ENCODE peak calls at places on chromosomes 13 and 19, in five cellular contexts. V is SK-N-MC, P is heart left ventricle, X is thyroid gland, D is left lung. O is an unnamed sample. For H3K36me3, the result is how much of the 10 kb centered on the place peaks cover.

GRCh38 chr13:87810920-87811344 is 139.8 kb downstream of the SLITRK5 start:
- DNase-seq in D (peak), P (no peak), X (no peak), V (no peak), O (no peak)

GRCh38 chr13:98343461-98343860 is 166.4 kb upstream of the RNF113B start:
- DNase-seq in D (no peak), V (no peak), P (no peak), X (no peak), O (no peak)

GRCh38 chr19:18373892-18374629 is 11.9 kb upstream of the GDF15 start:
- DNase-seq in X (peak), P (peak), D (peak), V (no peak), O (peak)

GRCh38 chr13:79528356-79528755 is 47.4 kb downstream of the NDFIP2 start:
- DNase-seq in D (no peak), X (no peak), P (no peak), V (no peak), O (no peak)

GRCh38 chr13:113857531-113858195 is 6.2 kb downstream of the GAS6 start:
- DNase-seq in P (no peak), V (no peak), X (no peak), D (no peak), O (no peak)

GRCh38 chr13:37640499-37640898 is 41.9 kb upstream of the POSTN start:
- DNase-seq in D (no peak), V (peak), P (no peak), X (no peak), O (no peak)

GRCh38 chr19:40403262-40403984 is 9.8 kb downstream of the PRX start:
- DNase-seq in P (peak), V (no peak), D (peak), X (peak), O (peak)

GRCh38 chr13:110128546-110128945 is 178.4 kb downstream of the COL4A1 start:
- DNase-seq in D (no peak), V (no peak), X (no peak), P (no peak), O (no peak)

GRCh38 chr19:33384983-33385382 is 11.5 kb downstream of the CEBPG start:
- DNase-seq in D (no peak), V (no peak), X (no peak), P (no peak), O (no peak)

GRCh38 chr13:36736119-36736726 is 62.4 kb downstream of the SERTM1 start:
- DNase-seq in V (peak), X (peak), P (peak), D (no peak), O (no peak)

GRCh38 chr13:76832258-76832988 is 53.8 kb downstream of the KCTD12 start:
- DNase-seq in P (no peak), X (no peak), D (no peak), V (no peak), O (no peak)

GRCh38 chr13:99432637-99433542 is 68.4 kb upstream of the TM9SF2 start:
- DNase-seq in P (peak), X (peak), V (no peak), D (peak), O (peak)

GRCh38 chr13:36706755-36707154 is 32.9 kb downstream of the SERTM1 start:
- DNase-seq in V (no peak), P (no peak), X (no peak), D (no peak), O (no peak)

GRCh38 chr19:50003254-50003788 is 21.9 kb downstream of the VRK3 start:
- DNase-seq in V (no peak), P (no peak), X (no peak), D (peak), O (no peak)

GRCh38 chr13:26929971-26930730 is 169.6 kb upstream of the GPR12 start:
- DNase-seq in X (peak), V (peak), P (peak), D (peak), O (peak)

GRCh38 chr19:33114302-33114701 is 17.6 kb upstream of the WDR88 start:
- DNase-seq in D (no peak), V (no peak), P (no peak), X (no peak), O (no peak)

GRCh38 chr13:27792393-27793218 is at the start of gene GSX1:
- DNase-seq in P (peak), D (peak), X (peak), V (no peak), O (peak)

GRCh38 chr13:75715598-75716523 is 79.7 kb downstream of the LMO7 start:
- DNase-seq in X (no peak), D (no peak), V (peak), P (no peak), O (no peak)

GRCh38 chr13:23450340-23451046 is 17.0 kb upstream of the SACS start:
- DNase-seq in P (no peak), V (no peak), D (no peak), X (no peak), O (no peak)

GRCh38 chr13:64239372-64239771 is 2823.7 kb upstream of the PCDH20 start:
- DNase-seq in V (peak), X (no peak), D (no peak), P (no peak), O (no peak)

GRCh38 chr19:3534375-3535234 is 4.4 kb upstream of the TEKTIP1 start:
- DNase-seq in V (no peak), X (no peak), P (no peak), D (no peak), O (no peak)

GRCh38 chr19:40735003-40735771 is 15.1 kb downstream of the ACTMAP start:
- DNase-seq in V (no peak), D (no peak), P (no peak), X (no peak), O (no peak)

GRCh38 chr19:3469638-3470499 is 10.5 kb downstream of the SMIM24 start:
- DNase-seq in X (no peak), V (no peak), D (no peak), P (no peak), O (no peak)

GRCh38 chr19:17743874-17744273 is 7.4 kb upstream of the FCHO1 start:
- DNase-seq in P (no peak), X (no peak), V (no peak), D (no peak), O (no peak)

GRCh38 chr19:48497728-48498575 is 13.7 kb downstream of the LMTK3 start:
- DNase-seq in D (no peak), V (no peak), P (no peak), X (no peak), O (no peak)

GRCh38 chr19:54415901-54416621 is 797 bp downstream of the TTYH1 start:
- DNase-seq in P (no peak), X (no peak), D (no peak), V (no peak), O (no peak)

GRCh38 chr19:13398780-13399726 is 107.2 kb downstream of the CACNA1A start:
- DNase-seq in X (no peak), P (peak), D (no peak), V (no peak), O (peak)

GRCh38 chr19:29415507-29415906 is 110.3 kb upstream of the VSTM2B start:
- DNase-seq in X (no peak), P (no peak), V (no peak), D (no peak), O (no peak)

GRCh38 chr19:38544569-38545315 is 73.0 kb downstream of the MAP4K1 start:
- DNase-seq in D (peak), V (peak), X (no peak), P (no peak), O (no peak)

GRCh38 chr19:49752701-49753100 is 10.4 kb downstream of the TSKS start:
- DNase-seq in D (no peak), P (no peak), V (no peak), X (no peak), O (no peak)

GRCh38 chr19:6372594-6373095 is at the start of gene ALKBH7:
- DNase-seq in P (peak), X (peak), V (peak), D (peak), O (peak)

GRCh38 chr13:48233097-48233885 is at the start of gene ITM2B:
- DNase-seq in X (peak), P (peak), D (peak), V (no peak), O (peak)

GRCh38 chr13:51101636-51102218 is 9.3 kb downstream of the C13orf42 start:
- DNase-seq in X (no peak), V (no peak), P (no peak), D (no peak), O (no peak)

GRCh38 chr19:31597616-31598015 is 248.4 kb upstream of the TSHZ3 start:
- DNase-seq in V (no peak), D (no peak), X (no peak), P (no peak), O (no peak)

GRCh38 chr19:19405919-19406877 is 723 bp downstream of the GATAD2A start:
- DNase-seq in P (peak), D (peak), X (peak), V (no peak), O (peak)

GRCh38 chr19:12272980-12273901 is 21.4 kb downstream of the ZNF44 start:
- DNase-seq in D (no peak), X (no peak), P (no peak), V (no peak), O (no peak)
- H3K36me3 ChIP-seq in D (half or more), X (under half), P (half or more), V (under half), O (half or more)

GRCh38 chr19:10460714-10461046 is 40.3 kb downstream of the PDE4A start:
- DNase-seq in V (no peak), X (no peak), D (no peak), P (no peak), O (no peak)

GRCh38 chr19:10464456-10464855 is 38.7 kb downstream of the KEAP1 start:
- DNase-seq in P (no peak), D (no peak), V (no peak), X (no peak), O (no peak)

GRCh38 chr19:10461047-10461949 is 41.0 kb downstream of the PDE4A start:
- DNase-seq in X (peak), D (peak), V (no peak), P (peak), O (peak)

GRCh38 chr19:10467104-10467706 is 36.0 kb downstream of the KEAP1 start:
- DNase-seq in D (no peak), P (no peak), X (no peak), V (no peak), O (no peak)

DNA sequence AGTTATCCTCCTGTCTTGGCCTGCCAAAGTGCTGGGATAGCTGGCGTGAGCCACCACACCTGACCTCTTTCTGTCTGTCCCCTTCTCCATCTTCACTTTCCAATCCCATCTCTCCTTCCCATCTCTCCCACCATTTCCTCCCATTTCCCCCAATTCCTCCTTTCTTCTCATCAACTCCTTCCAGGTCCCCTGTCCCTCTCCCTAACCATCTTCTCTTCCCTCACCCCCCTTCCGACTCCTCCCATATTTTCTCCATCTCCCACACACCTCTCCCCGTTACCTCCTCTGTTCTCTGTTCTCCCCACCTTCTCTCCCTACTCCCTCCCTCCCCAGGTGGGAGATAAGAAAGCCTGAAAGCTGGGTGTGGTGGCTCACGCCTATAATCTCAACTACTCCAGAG is 40.6 kb downstream of the KEAP1 start:
- DNase-seq in D (no peak), X (no peak), P (no peak), V (no peak), O (no peak)
- H3K36me3 ChIP-seq in D (half or more), X (under half), P (under half), V (under half), O (half or more)

GRCh38 chr19:46385636-46386035 is 27.7 kb downstream of the CCDC8 start:
- DNase-seq in P (no peak), X (peak), D (peak), V (no peak), O (no peak)
- H3K36me3 ChIP-seq in P (half or more), X (under half), D (half or more), V (half or more), O (half or more)

GRCh38 chr19:41902594-41902993 is 19.6 kb downstream of the ARHGEF1 start:
- DNase-seq in V (no peak), D (peak), X (no peak), P (no peak), O (no peak)

GRCh38 chr19:41904118-41904870 is 21.3 kb downstream of the ARHGEF1 start:
- DNase-seq in V (no peak), P (no peak), D (peak), X (no peak), O (no peak)

GRCh38 chr19:41901707-41902360 is 18.9 kb downstream of the ARHGEF1 start:
- DNase-seq in D (peak), P (no peak), V (no peak), X (no peak), O (no peak)

GRCh38 chr19:41905273-41906002 is 22.5 kb downstream of the ARHGEF1 start:
- DNase-seq in V (no peak), P (no peak), X (no peak), D (peak), O (no peak)

GRCh38 chr19:41903161-41903953 is 20.4 kb downstream of the ARHGEF1 start:
- DNase-seq in V (no peak), X (no peak), D (peak), P (no peak), O (no peak)
- H3K36me3 ChIP-seq in V (half or more), X (half or more), D (half or more), P (half or more), O (half or more)

GRCh38 chr19:52716578-52716977 is 18.3 kb downstream of the ZNF611 start:
- DNase-seq in P (no peak), X (no peak), V (no peak), D (no peak), O (no peak)
- H3K36me3 ChIP-seq in P (under half), X (under half), V (under half), D (half or more), O (under half)

DNA sequence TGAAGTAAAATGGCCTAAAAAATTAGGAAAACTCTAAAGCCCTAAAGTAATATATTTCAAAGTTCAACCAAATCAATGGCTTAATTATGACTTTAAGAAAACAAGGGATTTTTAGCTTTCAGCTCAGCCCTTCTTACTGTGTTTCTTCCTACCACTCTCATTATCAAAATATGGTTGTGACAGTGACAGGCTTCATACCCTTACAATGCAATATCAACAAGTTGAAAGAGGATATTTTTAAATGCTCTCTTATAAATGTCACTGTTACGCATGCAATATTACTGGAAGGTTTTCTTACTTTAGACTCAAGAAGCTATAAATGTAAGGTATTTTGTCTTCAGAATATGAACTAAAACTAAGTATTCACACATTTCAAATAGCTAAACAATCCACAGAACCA is 1225.7 kb upstream of the MIR17HG start:
- DNase-seq in X (no peak), V (no peak), P (no peak), D (no peak), O (no peak)
- H3K36me3 ChIP-seq in X (under half), V (under half), P (under half), D (under half), O (under half)

GRCh38 chr19:55670280-55671053 is 4.6 kb upstream of the EPN1 start:
- DNase-seq in X (peak), V (no peak), P (peak), D (peak), O (no peak)
- H3K36me3 ChIP-seq in X (half or more), V (half or more), P (half or more), D (half or more), O (half or more)